ENCODE peak calls at places on chromosomes 2 and 18, in nine cellular contexts. Y, N, W, V, J, I, Q, K and S are unnamed samples.

GRCh38 chr2:159617651-159618050 is 1.3 kb upstream of the BAZ2B start:
- DNase-seq in Y (no peak), N (no peak), W (no peak), V (no peak), J (no peak), I (no peak), Q (no peak), K (no peak), S (no peak)

GRCh38 chr2:228048838-228049490 is 132.5 kb downstream of the SPHKAP start:
- DNase-seq in Y (peak; percentile 61), N (peak; percentile 31), W (no peak), V (no peak), J (peak; percentile 23), I (no peak), Q (no peak), K (peak; percentile 10), S (no peak)

GRCh38 chr2:197159681-197160211 is 150.8 kb downstream of the ANKRD44 start:
- DNase-seq in Y (peak; percentile 50), N (no peak), W (no peak), V (no peak), J (no peak), I (no peak), Q (no peak), K (no peak), S (no peak)

GRCh38 chr2:233837694-233838229 is 16.6 kb downstream of the HJURP start:
- DNase-seq in Y (no peak), N (no peak), W (no peak), V (no peak), J (no peak), I (no peak), Q (no peak), K (no peak), S (no peak)

GRCh38 chr2:196242131-196242620 is 70.8 kb upstream of the STK17B start:
- DNase-seq in Y (no peak), N (no peak), W (no peak), V (peak; percentile 41), J (no peak), I (no peak), Q (no peak), K (no peak), S (no peak)

GRCh38 chr2:28624798-28625701 is 126.6 kb upstream of the PPP1CB start:
- DNase-seq in Y (no peak), N (no peak), W (peak; percentile 63), V (peak; percentile 46), J (no peak), I (peak; percentile 79), Q (no peak), K (peak; percentile 81), S (peak; percentile 78)

GRCh38 chr2:75199428-75200011 is at the start of gene TACR1:
- DNase-seq in Y (no peak), N (no peak), W (peak; percentile 49), V (peak; percentile 61), J (peak; percentile 57), I (peak; percentile 73), Q (peak; percentile 48), K (peak; percentile 50), S (peak; percentile 83)

GRCh38 chr2:9099341-9099751 is 95.9 kb upstream of the MBOAT2 start:
- DNase-seq in Y (no peak), N (no peak), W (no peak), V (no peak), J (no peak), I (no peak), Q (no peak), K (no peak), S (no peak)

GRCh38 chr2:25294573-25295462 is 46.9 kb downstream of the DNMT3A start:
- DNase-seq in Y (peak; percentile 12), N (no peak), W (peak; percentile 80), V (peak; percentile 87), J (peak; percentile 94), I (peak; percentile 93), Q (peak; percentile 79), K (peak; percentile 80), S (peak; percentile 89)

GRCh38 chr2:187989925-187990623 is 301.6 kb upstream of the GULP1 start:
- DNase-seq in Y (peak; percentile 19), N (no peak), W (no peak), V (no peak), J (peak; percentile 27), I (no peak), Q (no peak), K (no peak), S (no peak)

GRCh38 chr18:49733321-49733720 is 80.0 kb downstream of the ACAA2 start:
- DNase-seq in Y (no peak), N (no peak), W (no peak), V (no peak), J (no peak), I (no peak), Q (no peak), K (no peak), S (no peak)

GRCh38 chr18:2905802-2906521 is 59.2 kb downstream of the EMILIN2 start:
- DNase-seq in Y (peak; percentile 33), N (no peak), W (peak; percentile 75), V (peak; percentile 65), J (no peak), I (peak; percentile 70), Q (no peak), K (peak; percentile 79), S (peak; percentile 63)

GRCh38 chr18:27863780-27864430 is 313.0 kb downstream of the CDH2 start:
- DNase-seq in Y (no peak), N (no peak), W (no peak), V (no peak), J (no peak), I (no peak), Q (no peak), K (no peak), S (no peak)

GRCh38 chr18:23982154-23983071 is 32.1 kb upstream of the TTC39C start:
- DNase-seq in Y (no peak), N (no peak), W (peak; percentile 76), V (no peak), J (no peak), I (no peak), Q (no peak), K (peak; percentile 48), S (peak; percentile 75)

GRCh38 chr2:62333961-62334360 is 138.0 kb downstream of the B3GNT2 start:
- DNase-seq in Y (no peak), N (no peak), W (no peak), V (no peak), J (peak; percentile 85), I (no peak), Q (no peak), K (no peak), S (no peak)

GRCh38 chr18:76619342-76620315 is 124.6 kb upstream of the ZNF516 start:
- DNase-seq in Y (no peak), N (no peak), W (peak; percentile 64), V (no peak), J (no peak), I (no peak), Q (peak; percentile 38), K (peak; percentile 27), S (peak; percentile 66)